ENCODE peak calls at places on chromosomes 12 and 14, in seven cellular contexts. T, I, A, Z, Y, K and W are unnamed samples.

GRCh38 chr14:20820063-20820904 is 17.6 kb upstream of the RNASE1 start:
- DNase-seq in T (no peak), I (no peak), A (no peak), Z (no peak), Y (no peak), K (no peak), W (no peak)

GRCh38 chr14:58353516-58354299 is 42.0 kb upstream of the TOMM20L start:
- DNase-seq in T (no peak), I (no peak), A (no peak), Z (no peak), Y (no peak), K (no peak), W (no peak)

GRCh38 chr12:105109465-105110212 is 2.1 kb downstream of the WASHC4 start:
- DNase-seq in T (no peak), I (no peak), A (peak), Z (peak), Y (peak), K (peak), W (no peak)

GRCh38 chr14:104149617-104150141 is 11.3 kb downstream of the KIF26A start:
- DNase-seq in T (peak), I (no peak), A (peak), Z (peak), Y (peak), K (peak), W (no peak)

GRCh38 chr12:1132309-1132708 is 141.3 kb downstream of the ERC1 start:
- DNase-seq in T (no peak), I (no peak), A (no peak), Z (no peak), Y (no peak), K (no peak), W (no peak)

GRCh38 chr14:24483604-24484252 is 24.3 kb downstream of the CMA1 start:
- DNase-seq in T (no peak), I (no peak), A (peak), Z (peak), Y (no peak), K (peak), W (no peak)

GRCh38 chr14:67187210-67187609 is 2.0 kb upstream of the GARIN2 start:
- DNase-seq in T (no peak), I (no peak), A (peak), Z (peak), Y (peak), K (peak), W (no peak)

GRCh38 chr12:25394025-25394424 is 143.3 kb upstream of the KRAS start:
- DNase-seq in T (no peak), I (no peak), A (no peak), Z (no peak), Y (no peak), K (no peak), W (no peak)

GRCh38 chr12:108565976-108566375 is 3.6 kb downstream of the ISCU start:
- DNase-seq in T (peak), I (no peak), A (peak), Z (peak), Y (peak), K (peak), W (peak)

GRCh38 chr12:99453831-99454538 is 193.6 kb upstream of the GARIN6 start:
- DNase-seq in T (no peak), I (no peak), A (peak), Z (peak), Y (peak), K (peak), W (no peak)

GRCh38 chr12:64103821-64104220 is 118.3 kb downstream of the KICS2 start:
- DNase-seq in T (no peak), I (no peak), A (peak), Z (peak), Y (no peak), K (peak), W (no peak)

GRCh38 chr12:54068423-54069070 is 14.9 kb downstream of the HOXC4 start:
- DNase-seq in T (no peak), I (no peak), A (no peak), Z (peak), Y (peak), K (no peak), W (no peak)

GRCh38 chr14:22836301-22837058 is at the start of gene MMP14:
- DNase-seq in T (peak), I (no peak), A (peak), Z (peak), Y (peak), K (peak), W (no peak)

GRCh38 chr12:9389796-9390195 is 181.6 kb upstream of the PZP start:
- DNase-seq in T (no peak), I (no peak), A (no peak), Z (no peak), Y (no peak), K (no peak), W (no peak)

GRCh38 chr12:92076106-92076505 is 69.5 kb downstream of the BTG1 start:
- DNase-seq in T (no peak), I (no peak), A (peak), Z (no peak), Y (no peak), K (peak), W (no peak)